ENCODE peak calls at places on chromosomes 6 and 20, in six cellular contexts. One of them, this sample, is unnamed.

GRCh38 chr6:113560376-113560775 is 296.8 kb upstream of the MARCKS start:
- DNase-seq in naive thymus-derived CD8-positive, alpha-beta T cell: no peak
- DNase-seq in NCI-H345: no peak
- DNase-seq in Calu3: no peak
- DNase-seq in KG1: no peak
- DNase-seq in caudate nucleus: no peak
- DNase-seq in this sample: no peak

GRCh38 chr6:3088446-3088845 is 20.2 kb downstream of the RIPK1 start:
- DNase-seq in naive thymus-derived CD8-positive, alpha-beta T cell: no peak
- DNase-seq in NCI-H345: no peak
- DNase-seq in Calu3: no peak
- DNase-seq in KG1: no peak
- DNase-seq in caudate nucleus: no peak
- DNase-seq in this sample: no peak

GRCh38 chr6:106155219-106155830 is 69.2 kb downstream of the PRDM1 start:
- DNase-seq in naive thymus-derived CD8-positive, alpha-beta T cell: no peak
- DNase-seq in NCI-H345: no peak
- DNase-seq in Calu3: no peak
- DNase-seq in KG1: no peak
- DNase-seq in caudate nucleus: no peak
- DNase-seq in this sample: no peak

GRCh38 chr20:46090095-46090388 is 280 bp upstream of the NCOA5 start:
- DNase-seq in naive thymus-derived CD8-positive, alpha-beta T cell: no peak
- DNase-seq in NCI-H345: no peak
- DNase-seq in Calu3: no peak
- DNase-seq in KG1: no peak
- DNase-seq in caudate nucleus: no peak
- DNase-seq in this sample: no peak

GRCh38 chr6:136549359-136550044 is 720 bp downstream of the MAP7 start:
- DNase-seq in naive thymus-derived CD8-positive, alpha-beta T cell: no peak
- DNase-seq in NCI-H345: peak
- DNase-seq in Calu3: peak
- DNase-seq in KG1: no peak
- DNase-seq in caudate nucleus: no peak
- DNase-seq in this sample: no peak

GRCh38 chr6:169905041-169905807 is 153.8 kb downstream of the ERMARD start:
- DNase-seq in naive thymus-derived CD8-positive, alpha-beta T cell: no peak
- DNase-seq in NCI-H345: no peak
- DNase-seq in Calu3: peak
- DNase-seq in KG1: no peak
- DNase-seq in caudate nucleus: no peak
- DNase-seq in this sample: no peak

GRCh38 chr6:111628117-111628866 is 22.6 kb upstream of the TRAF3IP2 start:
- DNase-seq in naive thymus-derived CD8-positive, alpha-beta T cell: no peak
- DNase-seq in NCI-H345: no peak
- DNase-seq in Calu3: no peak
- DNase-seq in KG1: no peak
- DNase-seq in caudate nucleus: no peak
- DNase-seq in this sample: no peak

GRCh38 chr6:129485746-129486145 is 224.2 kb downstream of the ARHGAP18 start:
- DNase-seq in naive thymus-derived CD8-positive, alpha-beta T cell: no peak
- DNase-seq in NCI-H345: no peak
- DNase-seq in Calu3: no peak
- DNase-seq in KG1: no peak
- DNase-seq in caudate nucleus: peak
- DNase-seq in this sample: no peak

GRCh38 chr6:12393100-12393499 is 102.9 kb downstream of the EDN1 start:
- DNase-seq in naive thymus-derived CD8-positive, alpha-beta T cell: no peak
- DNase-seq in NCI-H345: no peak
- DNase-seq in Calu3: no peak
- DNase-seq in KG1: no peak
- DNase-seq in caudate nucleus: no peak
- DNase-seq in this sample: no peak

GRCh38 chr20:24986436-24987015 is 6.0 kb downstream of the APMAP start:
- DNase-seq in naive thymus-derived CD8-positive, alpha-beta T cell: no peak
- DNase-seq in NCI-H345: peak
- DNase-seq in Calu3: no peak
- DNase-seq in KG1: no peak
- DNase-seq in caudate nucleus: no peak
- DNase-seq in this sample: no peak

GRCh38 chr6:2684059-2684749 is 66.5 kb downstream of the MYLK4 start:
- DNase-seq in naive thymus-derived CD8-positive, alpha-beta T cell: no peak
- DNase-seq in NCI-H345: no peak
- DNase-seq in Calu3: no peak
- DNase-seq in KG1: no peak
- DNase-seq in caudate nucleus: no peak
- DNase-seq in this sample: no peak

GRCh38 chr6:107493158-107494057 is 3.5 kb downstream of the SOBP start:
- DNase-seq in naive thymus-derived CD8-positive, alpha-beta T cell: no peak
- DNase-seq in NCI-H345: peak
- DNase-seq in Calu3: no peak
- DNase-seq in KG1: no peak
- DNase-seq in caudate nucleus: no peak
- DNase-seq in this sample: no peak

GRCh38 chr6:135496805-135497411 is 632 bp downstream of the AHI1 start:
- DNase-seq in naive thymus-derived CD8-positive, alpha-beta T cell: no peak
- DNase-seq in NCI-H345: no peak
- DNase-seq in Calu3: no peak
- DNase-seq in KG1: no peak
- DNase-seq in caudate nucleus: no peak
- DNase-seq in this sample: no peak

GRCh38 chr6:31586013-31586412 is at the start of gene LST1:
- DNase-seq in naive thymus-derived CD8-positive, alpha-beta T cell: no peak
- DNase-seq in NCI-H345: no peak
- DNase-seq in Calu3: no peak
- DNase-seq in KG1: peak
- DNase-seq in caudate nucleus: no peak
- DNase-seq in this sample: no peak

GRCh38 chr6:34919651-34920050 is 30.6 kb downstream of the ANKS1A start:
- DNase-seq in naive thymus-derived CD8-positive, alpha-beta T cell: no peak
- DNase-seq in NCI-H345: no peak
- DNase-seq in Calu3: no peak
- DNase-seq in KG1: no peak
- DNase-seq in caudate nucleus: no peak
- DNase-seq in this sample: no peak

GRCh38 chr6:100301731-100302130 is 163.0 kb downstream of the SIM1 start:
- DNase-seq in naive thymus-derived CD8-positive, alpha-beta T cell: no peak
- DNase-seq in NCI-H345: no peak
- DNase-seq in Calu3: no peak
- DNase-seq in KG1: no peak
- DNase-seq in caudate nucleus: no peak
- DNase-seq in this sample: no peak

GRCh38 chr6:116047173-116047933 is 13.3 kb downstream of the FRK start:
- DNase-seq in naive thymus-derived CD8-positive, alpha-beta T cell: no peak
- DNase-seq in NCI-H345: no peak
- DNase-seq in Calu3: peak
- DNase-seq in KG1: no peak
- DNase-seq in caudate nucleus: no peak
- DNase-seq in this sample: no peak

GRCh38 chr6:49530141-49530775 is 20.2 kb upstream of the C6orf141 start:
- DNase-seq in naive thymus-derived CD8-positive, alpha-beta T cell: no peak
- DNase-seq in NCI-H345: no peak
- DNase-seq in Calu3: no peak
- DNase-seq in KG1: no peak
- DNase-seq in caudate nucleus: no peak
- DNase-seq in this sample: no peak

GRCh38 chr6:84740385-84740784 is 24.0 kb downstream of the TBX18 start:
- DNase-seq in naive thymus-derived CD8-positive, alpha-beta T cell: no peak
- DNase-seq in NCI-H345: no peak
- DNase-seq in Calu3: no peak
- DNase-seq in KG1: no peak
- DNase-seq in caudate nucleus: no peak
- DNase-seq in this sample: no peak

GRCh38 chr6:20319520-20320357 is 81.9 kb upstream of the E2F3 start:
- DNase-seq in naive thymus-derived CD8-positive, alpha-beta T cell: peak
- DNase-seq in NCI-H345: no peak
- DNase-seq in Calu3: no peak
- DNase-seq in KG1: peak
- DNase-seq in caudate nucleus: no peak
- DNase-seq in this sample: peak

GRCh38 chr6:105485456-105485855 is 82.6 kb upstream of the PREP start:
- DNase-seq in naive thymus-derived CD8-positive, alpha-beta T cell: no peak
- DNase-seq in NCI-H345: peak
- DNase-seq in Calu3: no peak
- DNase-seq in KG1: no peak
- DNase-seq in caudate nucleus: no peak
- DNase-seq in this sample: no peak

GRCh38 chr6:131368077-131368911 is 204.7 kb upstream of the ARG1 start:
- DNase-seq in naive thymus-derived CD8-positive, alpha-beta T cell: no peak
- DNase-seq in NCI-H345: peak
- DNase-seq in Calu3: peak
- DNase-seq in KG1: no peak
- DNase-seq in caudate nucleus: no peak
- DNase-seq in this sample: no peak

GRCh38 chr6:156589281-156589680 is 187.9 kb upstream of the ARID1B start:
- DNase-seq in naive thymus-derived CD8-positive, alpha-beta T cell: no peak
- DNase-seq in NCI-H345: no peak
- DNase-seq in Calu3: no peak
- DNase-seq in KG1: no peak
- DNase-seq in caudate nucleus: no peak
- DNase-seq in this sample: no peak

GRCh38 chr6:163414117-163414366 is 476 bp upstream of the QKI start:
- DNase-seq in naive thymus-derived CD8-positive, alpha-beta T cell: no peak
- DNase-seq in NCI-H345: no peak
- DNase-seq in Calu3: no peak
- DNase-seq in KG1: no peak
- DNase-seq in caudate nucleus: no peak
- DNase-seq in this sample: no peak

GRCh38 chr6:56223995-56224394 is 23.4 kb downstream of the COL21A1 start:
- DNase-seq in naive thymus-derived CD8-positive, alpha-beta T cell: no peak
- DNase-seq in NCI-H345: no peak
- DNase-seq in Calu3: no peak
- DNase-seq in KG1: no peak
- DNase-seq in caudate nucleus: no peak
- DNase-seq in this sample: no peak

GRCh38 chr6:159615923-159616322 is 77.1 kb downstream of the SOD2 start:
- DNase-seq in naive thymus-derived CD8-positive, alpha-beta T cell: no peak
- DNase-seq in NCI-H345: no peak
- DNase-seq in Calu3: no peak
- DNase-seq in KG1: no peak
- DNase-seq in caudate nucleus: no peak
- DNase-seq in this sample: no peak

GRCh38 chr6:1313364-1313754 is 1.5 kb downstream of the FOXQ1 start:
- DNase-seq in naive thymus-derived CD8-positive, alpha-beta T cell: no peak
- DNase-seq in NCI-H345: no peak
- DNase-seq in Calu3: peak
- DNase-seq in KG1: no peak
- DNase-seq in caudate nucleus: no peak
- DNase-seq in this sample: no peak

GRCh38 chr6:2999005-2999620 is 581 bp upstream of the NQO2 start:
- DNase-seq in naive thymus-derived CD8-positive, alpha-beta T cell: no peak
- DNase-seq in NCI-H345: peak
- DNase-seq in Calu3: no peak
- DNase-seq in KG1: peak
- DNase-seq in caudate nucleus: no peak
- DNase-seq in this sample: no peak

GRCh38 chr6:87199787-87200186 is 44.4 kb downstream of the ZNF292 start:
- DNase-seq in naive thymus-derived CD8-positive, alpha-beta T cell: no peak
- DNase-seq in NCI-H345: peak
- DNase-seq in Calu3: no peak
- DNase-seq in KG1: no peak
- DNase-seq in caudate nucleus: no peak
- DNase-seq in this sample: no peak

This sample was measured in stimulated activated naive B cell treated with anti-CD40 and anti-IgM and Interleukin-4, amounts not matched to agents 10 μg/mL and 1 μg/mL and 100 μg/mL, for 72 hours.